ENCODE peak calls at places on chromosomes 6 and 20, in five cellular contexts. Y is psoas muscle, R is AG10803, O is hepatocyte, D is astrocyte of the spinal cord. J is an unnamed sample.
A peak's percentile ranks its signal among the peaks of the same experiment; 100 is the strongest.

GRCh38 chr20:51100617-51101016 is 77.7 kb upstream of the KCNG1 start:
- DNase-seq in Y (no peak), R (no peak), O (no peak), D (no peak), J (no peak)

GRCh38 chr6:42047790-42048405 is 2.4 kb upstream of the TAF8 start:
- DNase-seq in Y (no peak), R (no peak), O (no peak), D (peak; percentile 3), J (no peak)

GRCh38 chr6:53347250-53347920 is 1.4 kb downstream of the ELOVL5 start:
- DNase-seq in Y (no peak), R (peak; percentile 25), O (peak; percentile 28), D (peak; percentile 45), J (peak; percentile 58)

GRCh38 chr6:10561566-10562088 is 40.5 kb downstream of the GCNT2 start:
- DNase-seq in Y (no peak), R (no peak), O (no peak), D (no peak), J (no peak)

GRCh38 chr6:11586574-11586973 is 49.0 kb downstream of the TMEM170B start:
- DNase-seq in Y (no peak), R (peak; percentile 98), O (peak; percentile 29), D (peak; percentile 88), J (peak; percentile 83)

GRCh38 chr6:131122007-131122406 is 13.3 kb upstream of the AKAP7 start:
- DNase-seq in Y (no peak), R (no peak), O (no peak), D (no peak), J (no peak)

GRCh38 chr6:5681480-5681879 is 325.2 kb downstream of the NRN1 start:
- DNase-seq in Y (no peak), R (no peak), O (no peak), D (no peak), J (no peak)

GRCh38 chr6:119226089-119226488 is 123.5 kb downstream of the MAN1A1 start:
- DNase-seq in Y (no peak), R (no peak), O (no peak), D (no peak), J (no peak)

GRCh38 chr6:4021862-4022715 is 56.8 kb downstream of the FAM217A start:
- DNase-seq in Y (no peak), R (peak; percentile 23), O (no peak), D (peak; percentile 31), J (no peak)

GRCh38 chr20:43959920-43960227 is 45.2 kb downstream of the TOX2 start:
- DNase-seq in Y (no peak), R (no peak), O (no peak), D (no peak), J (no peak)

GRCh38 chr20:12595841-12596240 is 412.9 kb upstream of the SPTLC3 start:
- DNase-seq in Y (no peak), R (no peak), O (no peak), D (no peak), J (no peak)

GRCh38 chr6:7316658-7317533 is 3.9 kb upstream of the SSR1 start:
- DNase-seq in Y (no peak), R (no peak), O (no peak), D (no peak), J (no peak)

GRCh38 chr20:1474817-1475603 is 8.4 kb upstream of the NSFL1C start:
- DNase-seq in Y (no peak), R (no peak), O (no peak), D (no peak), J (no peak)

GRCh38 chr6:27836080-27836782 is 76.0 kb downstream of the OR2B2 start:
- DNase-seq in Y (no peak), R (no peak), O (no peak), D (no peak), J (no peak)

GRCh38 chr20:38386004-38386403 is 39.7 kb downstream of the LBP start:
- DNase-seq in Y (no peak), R (no peak), O (no peak), D (no peak), J (no peak)

GRCh38 chr20:46523696-46524328 is 10.5 kb upstream of the ZNF334 start:
- DNase-seq in Y (no peak), R (peak; percentile 5), O (peak; percentile 19), D (no peak), J (peak; percentile 14)

GRCh38 chr6:87583822-87584221 is 6.0 kb downstream of the RARS2 start:
- DNase-seq in Y (no peak), R (no peak), O (no peak), D (no peak), J (no peak)

GRCh38 chr6:10582774-10583508 is 61.8 kb downstream of the GCNT2 start:
- DNase-seq in Y (no peak), R (no peak), O (peak; percentile 29), D (no peak), J (no peak)

GRCh38 chr6:159594106-159594749 is 98.8 kb downstream of the SOD2 start:
- DNase-seq in Y (no peak), R (peak; percentile 54), O (no peak), D (peak; percentile 80), J (peak; percentile 25)

GRCh38 chr20:63553251-63553932 is 567 bp upstream of the FNDC11 start:
- DNase-seq in Y (peak; percentile 83), R (peak; percentile 76), O (peak; percentile 89), D (peak; percentile 84), J (peak; percentile 92)

GRCh38 chr6:118709859-118710350 is 58.5 kb upstream of the CEP85L start:
- DNase-seq in Y (no peak), R (peak; percentile 55), O (no peak), D (peak; percentile 82), J (no peak)

GRCh38 chr6:87730310-87730709 is 28.3 kb upstream of the AKIRIN2 start:
- DNase-seq in Y (peak; percentile 82), R (peak; percentile 35), O (peak; percentile 34), D (peak; percentile 29), J (no peak)

GRCh38 chr6:157761331-157761921 is 61.6 kb upstream of the SNX9 start:
- DNase-seq in Y (no peak), R (peak; percentile 74), O (no peak), D (peak; percentile 89), J (peak; percentile 82)

GRCh38 chr6:134466751-134467525 is 149.0 kb upstream of the SGK1 start:
- DNase-seq in Y (no peak), R (peak; percentile 24), O (no peak), D (no peak), J (no peak)

GRCh38 chr20:9503530-9504251 is 10.7 kb upstream of the LAMP5 start:
- DNase-seq in Y (no peak), R (peak; percentile 64), O (no peak), D (peak; percentile 84), J (peak; percentile 13)

GRCh38 chr6:143689852-143690251 is 12.1 kb downstream of the PHACTR2 start:
- DNase-seq in Y (no peak), R (peak; percentile 59), O (no peak), D (peak; percentile 49), J (no peak)

GRCh38 chr6:143685653-143686052 is 7.9 kb downstream of the PHACTR2 start:
- DNase-seq in Y (no peak), R (no peak), O (no peak), D (no peak), J (no peak)

GRCh38 chr6:143688681-143689080 is 10.9 kb downstream of the PHACTR2 start:
- DNase-seq in Y (no peak), R (no peak), O (no peak), D (no peak), J (no peak)

GRCh38 chr6:143684484-143684883 is 6.7 kb downstream of the PHACTR2 start:
- DNase-seq in Y (no peak), R (no peak), O (no peak), D (no peak), J (no peak)

GRCh38 chr6:143687604-143688003 is 9.8 kb downstream of the PHACTR2 start:
- DNase-seq in Y (no peak), R (no peak), O (no peak), D (no peak), J (no peak)
- H3K4me3 ChIP-seq in Y (no peak overlapping the region), R (no peak overlapping the region), O (no peak overlapping the region), D (no peak overlapping the region), J (no peak overlapping the region)

DNA sequence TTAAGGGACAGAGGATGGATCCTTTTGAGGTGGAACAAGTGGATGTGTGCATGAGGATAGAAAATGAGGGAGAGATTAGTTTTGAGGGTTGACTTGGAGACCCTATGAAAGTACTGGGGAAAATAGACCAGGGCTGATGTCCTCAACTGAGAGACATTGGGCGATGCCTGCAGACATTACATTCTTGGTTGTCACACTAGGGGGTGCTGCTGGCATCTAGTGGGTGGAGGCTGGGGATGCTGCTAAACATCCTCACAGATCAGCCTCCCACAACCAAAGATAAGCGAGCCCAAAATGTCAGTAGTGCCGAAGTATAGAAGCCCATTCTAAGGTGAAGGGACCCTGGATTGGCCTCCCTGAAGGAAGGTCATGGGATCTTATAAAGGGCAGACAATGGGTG is 63.3 kb downstream of the MOCS1 start:
- DNase-seq in Y (no peak), R (no peak), O (no peak), D (no peak), J (no peak)
- TF ChIP-seq CTCF in Y (no peak), R (no peak), O (no peak), D (peak; percentile 8), J (peak; percentile 24)

DNA sequence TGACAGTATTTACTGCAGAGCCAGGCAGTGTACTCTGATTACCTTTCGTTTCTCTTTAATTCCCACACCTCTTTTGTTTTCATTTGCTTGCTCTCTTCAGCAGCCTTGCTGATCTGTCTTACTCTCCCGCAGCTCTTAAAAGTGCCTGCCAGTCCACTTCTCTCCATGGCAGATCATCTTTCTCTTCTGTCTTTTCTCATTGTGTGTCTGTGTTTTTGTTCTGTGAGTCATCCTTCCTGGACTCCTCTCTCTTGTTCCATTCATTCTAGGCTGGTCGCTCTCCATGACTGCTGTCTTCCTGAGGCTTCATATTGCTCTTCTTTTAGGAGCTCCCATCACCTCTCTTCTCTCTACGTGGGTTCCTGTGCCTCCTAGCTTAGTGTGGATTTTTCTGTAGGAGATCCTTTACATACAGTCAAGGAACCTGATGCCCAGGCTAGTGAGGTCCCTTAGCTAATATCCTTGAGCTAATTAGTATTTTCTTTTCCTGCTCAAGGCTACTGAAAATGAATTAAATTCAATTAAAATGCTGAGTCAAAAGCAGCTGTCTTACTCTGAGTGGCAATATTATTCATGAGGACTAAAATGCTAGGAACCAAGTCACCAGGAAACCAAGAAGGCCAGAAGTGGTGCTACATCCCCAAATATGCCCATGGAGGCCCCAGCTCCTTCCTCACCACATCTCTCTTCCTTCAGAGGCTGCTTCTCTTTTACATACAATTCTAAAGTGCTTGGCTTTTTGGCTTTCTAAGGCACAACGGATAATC is 86.1 kb downstream of the SLX4IP start:
- DNase-seq in Y (no peak), R (peak; percentile 72), O (peak; percentile 27), D (peak; percentile 91), J (peak; percentile 77)
- H3K4me3 ChIP-seq in Y (no peak overlapping the region), R (no peak overlapping the region), O (no peak overlapping the region), D (no peak overlapping the region), J (no peak overlapping the region)

DNA sequence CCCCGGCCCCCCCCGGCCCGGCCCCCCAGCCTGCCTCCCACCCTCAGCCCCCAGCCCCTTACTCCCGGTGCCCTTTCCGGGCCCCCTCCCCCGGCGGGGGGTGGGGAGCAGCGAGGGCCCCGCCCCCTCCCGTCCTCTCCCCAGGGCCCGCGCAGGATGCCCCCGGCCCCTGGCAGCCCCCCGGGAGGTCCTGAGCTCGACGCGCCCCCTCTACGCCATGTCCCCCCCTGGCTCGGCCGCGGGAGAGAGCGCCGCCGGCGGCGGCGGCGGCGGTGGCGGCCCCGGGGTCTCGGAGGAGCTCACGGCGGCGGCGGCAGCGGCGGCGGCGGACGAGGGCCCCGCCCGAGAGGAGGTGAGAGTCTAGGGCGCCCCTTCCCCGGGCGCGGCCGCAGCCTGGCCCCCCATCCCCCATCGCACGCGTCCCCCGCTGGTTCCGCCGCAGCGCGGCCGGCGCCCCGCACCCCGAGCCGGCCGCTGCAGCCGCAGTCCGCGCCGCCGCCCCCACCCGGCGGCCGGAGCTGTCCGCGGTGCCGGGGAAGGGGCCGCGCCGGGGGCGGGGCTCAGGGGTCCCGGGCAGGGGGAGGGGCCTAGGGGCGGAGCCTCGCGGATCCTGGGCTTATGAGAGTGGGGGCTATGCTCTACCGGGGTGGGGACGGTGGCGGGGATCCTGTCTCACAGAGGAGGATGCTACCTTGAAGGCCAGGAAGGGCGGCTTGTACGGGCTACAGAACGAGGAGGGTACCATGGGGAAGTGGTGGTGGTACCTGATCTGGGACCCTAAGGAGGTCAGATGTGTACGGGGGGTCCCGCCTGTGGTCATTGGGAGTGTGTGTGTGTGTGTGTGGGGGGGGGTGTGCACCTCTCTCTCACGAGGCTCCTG is 516 bp downstream of the TMEM151B start:
- DNase-seq in Y (no peak), R (no peak), O (peak; percentile 55), D (no peak), J (no peak)
- TF ChIP-seq CTCF in Y (no peak), R (no peak), O (no peak), D (no peak), J (no peak)